ENCODE peak calls at places on chromosomes 4 and X, in four cellular contexts. A is amygdala, S is IMR-90, Q is SK-MEL-5. M is an unnamed sample.

GRCh38 chr4:41882622-41883347 is 52.4 kb upstream of the TMEM33 start:
- DNase-seq in S (peak), Q (peak), A (no peak), M (peak)

GRCh38 chrX:16807976-16808542 is 21.8 kb downstream of the TXLNG start:
- DNase-seq in A (no peak), S (peak), Q (peak), M (no peak)

GRCh38 chr4:986949-987688 is at the start of gene IDUA:
- DNase-seq in Q (peak), A (peak), S (peak), M (peak)

GRCh38 chr4:1192493-1193205 is 20.3 kb upstream of the SPON2 start:
- DNase-seq in S (no peak), Q (no peak), A (no peak), M (peak)

GRCh38 chr4:89836897-89837384 is at the start of gene SNCA:
- DNase-seq in A (peak), Q (peak), S (peak), M (no peak)

GRCh38 chr4:29861307-29861706 is 858.9 kb upstream of the PCDH7 start:
- DNase-seq in S (no peak), Q (no peak), A (no peak), M (no peak)

GRCh38 chrX:151889451-151889850 is 23.2 kb upstream of the MAGEA4 start:
- DNase-seq in Q (no peak), A (no peak), S (no peak), M (no peak)

GRCh38 chr4:140078366-140078765 is 75.6 kb downstream of the MAML3 start:
- DNase-seq in Q (no peak), A (no peak), S (peak), M (no peak)

GRCh38 chrX:48902135-48902534 is 4.4 kb downstream of the PQBP1 start:
- DNase-seq in A (no peak), Q (no peak), S (no peak), M (no peak)

GRCh38 chr4:95363966-95364365 is 184.8 kb downstream of the UNC5C start:
- DNase-seq in Q (peak), S (no peak), A (no peak), M (no peak)

GRCh38 chrX:45352588-45352987 is 151.9 kb upstream of the DIPK2B start:
- DNase-seq in S (no peak), A (no peak), Q (no peak), M (no peak)

GRCh38 chrX:30301977-30302376 is 7.2 kb downstream of the NR0B1 start:
- DNase-seq in S (peak), A (no peak), Q (no peak), M (no peak)

GRCh38 chr4:102259081-102259480 is 86.2 kb downstream of the SLC39A8 start:
- DNase-seq in S (no peak), A (no peak), Q (no peak), M (no peak)

GRCh38 chr4:109254845-109255244 is 47.6 kb downstream of the COL25A1 start:
- DNase-seq in S (no peak), A (no peak), Q (no peak), M (no peak)

GRCh38 chr4:8856835-8857590 is 14.6 kb downstream of the HMX1 start:
- DNase-seq in A (no peak), S (no peak), Q (no peak), M (no peak)

GRCh38 chr4:61500883-61501282 is 300.8 kb downstream of the ADGRL3 start:
- DNase-seq in S (no peak), A (no peak), Q (peak), M (no peak)

GRCh38 chr4:168589154-168589553 is 92.3 kb downstream of the PALLD start:
- DNase-seq in Q (no peak), A (no peak), S (peak), M (no peak)

GRCh38 chr4:143921160-143921559 is 15.8 kb upstream of the GYPE start:
- DNase-seq in S (no peak), A (no peak), Q (peak), M (no peak)

M was measured in naive thymus-derived CD8-positive, alpha-beta T cell.